ENCODE peak calls at places on chromosomes 11 and 22, in five cellular contexts. One of them, this sample, is unnamed.

GRCh38 chr11:85196955-85197354 is 430.2 kb downstream of the DLG2 start:
- DNase-seq in mucosa of descending colon: no peak
- DNase-seq in endothelial cell: no peak
- DNase-seq in GM10248: no peak
- DNase-seq in Caco-2: no peak
- DNase-seq in this sample: no peak

GRCh38 chr11:13446444-13446843 is 16.6 kb downstream of the BTBD10 start:
- DNase-seq in mucosa of descending colon: no peak
- DNase-seq in Caco-2: no peak
- DNase-seq in endothelial cell: no peak
- DNase-seq in GM10248: no peak
- DNase-seq in this sample: no peak

GRCh38 chr11:79439430-79439892 is 1.4 kb downstream of the TENM4 start:
- DNase-seq in Caco-2: no peak
- DNase-seq in GM10248: peak
- DNase-seq in mucosa of descending colon: no peak
- DNase-seq in endothelial cell: peak
- DNase-seq in this sample: no peak

GRCh38 chr22:30751529-30751928 is 56.9 kb downstream of the OSBP2 start:
- DNase-seq in endothelial cell: no peak
- DNase-seq in Caco-2: no peak
- DNase-seq in mucosa of descending colon: no peak
- DNase-seq in GM10248: no peak
- DNase-seq in this sample: no peak

GRCh38 chr11:34002420-34002819 is 49.1 kb upstream of the CAPRIN1 start:
- DNase-seq in GM10248: no peak
- DNase-seq in endothelial cell: no peak
- DNase-seq in Caco-2: peak
- DNase-seq in mucosa of descending colon: no peak
- DNase-seq in this sample: no peak

GRCh38 chr22:30490399-30490798 is 15.1 kb downstream of the SEC14L4 start:
- DNase-seq in Caco-2: peak
- DNase-seq in endothelial cell: no peak
- DNase-seq in GM10248: peak
- DNase-seq in mucosa of descending colon: no peak
- DNase-seq in this sample: no peak

GRCh38 chr11:121237686-121238658 is 54.6 kb upstream of the SC5D start:
- DNase-seq in GM10248: no peak
- DNase-seq in Caco-2: no peak
- DNase-seq in endothelial cell: no peak
- DNase-seq in mucosa of descending colon: no peak
- DNase-seq in this sample: peak

GRCh38 chr22:32354360-32355351 is 3.0 kb upstream of the RFPL3 start:
- DNase-seq in Caco-2: no peak
- DNase-seq in mucosa of descending colon: no peak
- DNase-seq in endothelial cell: no peak
- DNase-seq in GM10248: no peak
- DNase-seq in this sample: no peak

GRCh38 chr11:121291896-121292502 is 572 bp upstream of the SC5D start:
- DNase-seq in Caco-2: no peak
- DNase-seq in endothelial cell: peak
- DNase-seq in GM10248: peak
- DNase-seq in mucosa of descending colon: no peak
- DNase-seq in this sample: no peak

GRCh38 chr11:102143867-102144266 is 33.6 kb downstream of the YAP1 start:
- DNase-seq in endothelial cell: no peak
- DNase-seq in GM10248: no peak
- DNase-seq in Caco-2: no peak
- DNase-seq in mucosa of descending colon: no peak
- DNase-seq in this sample: no peak

GRCh38 chr11:95149659-95150294 is 60.1 kb downstream of the ENDOD1 start:
- DNase-seq in Caco-2: peak
- DNase-seq in endothelial cell: peak
- DNase-seq in mucosa of descending colon: peak
- DNase-seq in GM10248: no peak
- DNase-seq in this sample: no peak

GRCh38 chr22:43289551-43289963 is 53.6 kb downstream of the SCUBE1 start:
- DNase-seq in mucosa of descending colon: no peak
- DNase-seq in Caco-2: no peak
- DNase-seq in endothelial cell: no peak
- DNase-seq in GM10248: no peak
- DNase-seq in this sample: no peak

GRCh38 chr11:134004406-134005197 is 47.8 kb upstream of the IGSF9B start:
- DNase-seq in GM10248: no peak
- DNase-seq in Caco-2: no peak
- DNase-seq in endothelial cell: no peak
- DNase-seq in mucosa of descending colon: no peak
- DNase-seq in this sample: no peak

GRCh38 chr11:102452461-102453285 is at the start of gene TMEM123:
- DNase-seq in GM10248: peak
- DNase-seq in mucosa of descending colon: peak
- DNase-seq in Caco-2: peak
- DNase-seq in endothelial cell: peak
- DNase-seq in this sample: peak

GRCh38 chr11:2777871-2778629 is 78.3 kb upstream of the KCNQ1OT1 start:
- DNase-seq in Caco-2: no peak
- DNase-seq in mucosa of descending colon: peak
- DNase-seq in endothelial cell: peak
- DNase-seq in GM10248: no peak
- DNase-seq in this sample: no peak

GRCh38 chr22:27075028-27075678 is 417.8 kb downstream of the MIAT start:
- DNase-seq in endothelial cell: peak
- DNase-seq in GM10248: no peak
- DNase-seq in mucosa of descending colon: no peak
- DNase-seq in Caco-2: peak
- DNase-seq in this sample: no peak

GRCh38 chr22:43796567-43796966 is 15.5 kb downstream of the EFCAB6 start:
- DNase-seq in Caco-2: peak
- DNase-seq in GM10248: no peak
- DNase-seq in mucosa of descending colon: no peak
- DNase-seq in endothelial cell: peak
- DNase-seq in this sample: no peak

GRCh38 chr11:133291672-133292265 is 240.5 kb downstream of the OPCML start:
- DNase-seq in Caco-2: no peak
- DNase-seq in endothelial cell: no peak
- DNase-seq in GM10248: no peak
- DNase-seq in mucosa of descending colon: no peak
- DNase-seq in this sample: no peak

GRCh38 chr11:65308281-65308891 is 6.3 kb upstream of the CDC42EP2 start:
- DNase-seq in GM10248: no peak
- DNase-seq in mucosa of descending colon: peak
- DNase-seq in endothelial cell: no peak
- DNase-seq in Caco-2: no peak
- DNase-seq in this sample: no peak

DNA sequence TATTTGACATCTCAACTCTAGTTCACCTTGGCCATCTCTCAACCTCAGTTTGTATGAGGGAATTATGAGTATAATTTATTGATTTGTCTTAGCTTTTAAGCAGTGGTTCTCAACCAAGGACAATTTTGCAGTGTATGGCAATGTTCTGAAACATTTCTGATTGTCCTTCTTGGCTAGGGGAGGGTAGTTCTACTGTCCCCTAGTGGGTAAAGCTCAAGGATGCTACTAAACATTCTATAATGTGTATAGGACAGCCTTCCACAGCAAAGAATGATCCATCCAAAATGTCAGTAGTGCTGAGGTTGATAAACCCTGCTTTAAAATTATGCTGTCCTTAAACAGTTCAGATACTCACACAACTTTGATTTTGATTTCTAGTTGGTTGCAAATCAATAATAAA is 78.1 kb upstream of the ALKBH3 start:
- DNase-seq in mucosa of descending colon: no peak
- DNase-seq in endothelial cell: no peak
- DNase-seq in Caco-2: peak
- DNase-seq in GM10248: no peak
- DNase-seq in this sample: no peak
- TF ChIP-seq CTCF in mucosa of descending colon: no peak
- TF ChIP-seq CTCF in endothelial cell: no peak
- TF ChIP-seq CTCF in Caco-2: peak
- TF ChIP-seq CTCF in GM10248: no peak
- TF ChIP-seq CTCF in this sample: no peak

GRCh38 chr11:120198787-120199469 is 11.9 kb upstream of the OAF start:
- DNase-seq in endothelial cell: no peak
- DNase-seq in mucosa of descending colon: no peak
- DNase-seq in Caco-2: no peak
- DNase-seq in GM10248: no peak
- DNase-seq in this sample: no peak

GRCh38 chr11:120198403-120198786 is 12.4 kb upstream of the OAF start:
- DNase-seq in endothelial cell: no peak
- DNase-seq in mucosa of descending colon: no peak
- DNase-seq in GM10248: no peak
- DNase-seq in Caco-2: no peak
- DNase-seq in this sample: no peak

GRCh38 chr11:120197977-120198376 is 12.9 kb upstream of the OAF start:
- DNase-seq in endothelial cell: no peak
- DNase-seq in mucosa of descending colon: no peak
- DNase-seq in Caco-2: no peak
- DNase-seq in GM10248: no peak
- DNase-seq in this sample: no peak

GRCh38 chr11:120200677-120201076 is 10.2 kb upstream of the OAF start:
- DNase-seq in Caco-2: no peak
- DNase-seq in GM10248: no peak
- DNase-seq in mucosa of descending colon: no peak
- DNase-seq in endothelial cell: no peak
- DNase-seq in this sample: no peak

DNA sequence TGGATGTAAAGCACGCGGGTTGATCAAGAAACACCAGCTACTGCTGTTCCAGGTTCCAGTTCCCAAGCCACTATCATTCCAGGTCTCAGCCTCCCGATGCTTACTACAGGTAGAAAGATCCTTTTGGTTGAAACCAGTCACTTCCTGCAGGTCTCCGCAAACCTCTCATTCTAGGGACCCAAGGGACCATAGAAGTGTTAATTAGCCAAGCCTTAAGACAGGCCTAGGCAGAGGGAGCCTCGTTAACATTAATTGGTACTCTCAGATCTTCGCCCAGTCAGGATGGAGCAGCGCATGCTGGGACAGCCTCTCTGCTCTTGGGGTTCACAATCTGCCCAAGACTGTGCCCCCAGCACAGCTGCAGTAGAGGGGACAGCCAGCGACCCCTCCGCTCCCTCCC is 11.2 kb upstream of the OAF start:
- DNase-seq in mucosa of descending colon: no peak
- DNase-seq in Caco-2: no peak
- DNase-seq in endothelial cell: no peak
- DNase-seq in GM10248: no peak
- DNase-seq in this sample: no peak
- TF ChIP-seq CTCF in mucosa of descending colon: no peak
- TF ChIP-seq CTCF in Caco-2: no peak
- TF ChIP-seq CTCF in endothelial cell: no peak
- TF ChIP-seq CTCF in GM10248: no peak
- TF ChIP-seq CTCF in this sample: no peak

GRCh38 chr11:69211540-69212120 is 55.9 kb downstream of the SMIM38 start:
- DNase-seq in mucosa of descending colon: no peak
- DNase-seq in GM10248: no peak
- DNase-seq in endothelial cell: no peak
- DNase-seq in Caco-2: no peak
- DNase-seq in this sample: no peak

GRCh38 chr11:69213315-69213714 is 57.6 kb downstream of the SMIM38 start:
- DNase-seq in endothelial cell: no peak
- DNase-seq in GM10248: no peak
- DNase-seq in Caco-2: no peak
- DNase-seq in mucosa of descending colon: no peak
- DNase-seq in this sample: peak

GRCh38 chr11:69210660-69211035 is 54.9 kb downstream of the SMIM38 start:
- DNase-seq in endothelial cell: no peak
- DNase-seq in Caco-2: no peak
- DNase-seq in mucosa of descending colon: no peak
- DNase-seq in GM10248: no peak
- DNase-seq in this sample: no peak

GRCh38 chr11:69213964-69214363 is 58.2 kb downstream of the SMIM38 start:
- DNase-seq in GM10248: no peak
- DNase-seq in endothelial cell: no peak
- DNase-seq in Caco-2: no peak
- DNase-seq in mucosa of descending colon: no peak
- DNase-seq in this sample: no peak

DNA sequence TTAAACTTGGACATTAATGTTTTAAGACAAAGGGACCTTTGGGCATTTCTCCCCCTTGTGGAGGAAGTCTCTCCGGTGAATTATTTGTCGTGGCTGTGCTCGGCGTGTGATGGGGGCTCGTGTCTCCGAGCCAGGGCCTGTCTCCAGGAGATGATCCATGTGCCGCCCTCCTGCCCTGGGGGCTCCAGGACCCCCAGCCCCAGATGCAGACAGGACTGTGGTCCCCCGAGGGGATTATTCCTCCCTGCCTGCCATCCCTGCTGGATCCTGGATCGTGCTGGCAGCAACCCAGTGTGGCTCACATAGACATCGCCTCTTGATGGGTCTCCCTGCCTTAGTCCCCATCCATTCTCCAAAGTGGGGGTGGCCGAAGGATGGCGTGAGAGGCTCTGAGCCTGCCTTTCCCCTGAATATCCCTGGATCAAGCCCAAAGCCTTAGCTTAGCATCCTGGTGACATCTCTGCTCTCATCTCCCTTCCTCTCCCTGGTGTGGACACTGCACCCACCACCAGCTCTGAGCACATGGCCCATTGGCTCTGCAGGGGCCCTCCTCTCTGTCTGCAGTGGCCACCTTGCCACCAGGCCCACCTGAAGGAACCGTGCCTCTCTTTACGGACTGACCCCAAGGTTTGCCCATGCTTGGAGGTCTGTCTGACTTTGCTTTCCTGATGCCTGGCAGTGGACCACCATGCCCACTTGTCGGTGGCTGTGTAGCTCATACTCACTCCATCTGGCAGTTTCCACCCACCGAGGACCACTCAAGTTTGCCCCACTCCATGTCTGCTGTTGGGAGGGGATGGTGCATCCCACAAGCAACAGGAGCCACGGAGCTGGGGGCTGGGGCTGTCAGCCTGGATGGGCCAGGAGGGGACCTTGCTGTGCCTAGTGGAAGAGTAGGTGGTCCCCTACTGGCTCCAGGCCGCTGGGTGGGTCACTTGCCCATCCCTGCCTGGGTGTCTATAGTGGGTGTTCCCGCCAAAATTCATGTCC is 56.7 kb downstream of the SMIM38 start:
- DNase-seq in GM10248: no peak
- DNase-seq in endothelial cell: no peak
- DNase-seq in mucosa of descending colon: no peak
- DNase-seq in Caco-2: peak
- DNase-seq in this sample: no peak
- TF ChIP-seq CTCF in GM10248: no peak
- TF ChIP-seq CTCF in endothelial cell: no peak
- TF ChIP-seq CTCF in mucosa of descending colon: no peak
- TF ChIP-seq CTCF in Caco-2: peak
- TF ChIP-seq CTCF in this sample: no peak

GRCh38 chr11:74494916-74495315 is 1.4 kb upstream of the LIPT2 start:
- DNase-seq in Caco-2: no peak
- DNase-seq in mucosa of descending colon: no peak
- DNase-seq in GM10248: no peak
- DNase-seq in endothelial cell: no peak
- DNase-seq in this sample: no peak

GRCh38 chr11:74490945-74491344 is 2.6 kb downstream of the LIPT2 start:
- DNase-seq in GM10248: no peak
- DNase-seq in mucosa of descending colon: no peak
- DNase-seq in endothelial cell: no peak
- DNase-seq in Caco-2: no peak
- DNase-seq in this sample: no peak

GRCh38 chr11:74492084-74492483 is 1.4 kb downstream of the LIPT2 start:
- DNase-seq in mucosa of descending colon: no peak
- DNase-seq in GM10248: no peak
- DNase-seq in endothelial cell: no peak
- DNase-seq in Caco-2: no peak
- DNase-seq in this sample: no peak

GRCh38 chr11:74493816-74494630 is 499 bp upstream of the LIPT2 start:
- DNase-seq in Caco-2: peak
- DNase-seq in GM10248: no peak
- DNase-seq in mucosa of descending colon: no peak
- DNase-seq in endothelial cell: no peak
- DNase-seq in this sample: peak

GRCh38 chr11:74492974-74493815 is at the start of gene LIPT2:
- DNase-seq in Caco-2: peak
- DNase-seq in GM10248: peak
- DNase-seq in mucosa of descending colon: peak
- DNase-seq in endothelial cell: peak
- DNase-seq in this sample: peak
- TF ChIP-seq CTCF in Caco-2: no peak
- TF ChIP-seq CTCF in GM10248: no peak
- TF ChIP-seq CTCF in mucosa of descending colon: no peak
- TF ChIP-seq CTCF in endothelial cell: no peak
- TF ChIP-seq CTCF in this sample: no peak